ENCODE peak calls at places on chromosomes 6 and 20, in six cellular contexts. Z, Q, K, Y, L and U are unnamed samples.

GRCh38 chr6:44074383-44075136 is 52.7 kb downstream of the MRPL14 start:
- DNase-seq in Z (peak; percentile 79), Y (peak; percentile 82), Q (peak; percentile 79), K (peak; percentile 70), L (peak; percentile 64), U (peak; percentile 79)

GRCh38 chr20:3275966-3276365 is 37.0 kb upstream of the SLC4A11 start:
- DNase-seq in Z (no peak), Q (no peak), Y (no peak), L (no peak), K (no peak), U (no peak)

GRCh38 chr6:29864037-29864795 is 36.6 kb downstream of the HLA-G start:
- DNase-seq in Y (no peak), L (no peak), K (no peak), Z (no peak), Q (no peak), U (no peak)

GRCh38 chr20:34705383-34706021 is 1.4 kb downstream of the TP53INP2 start:
- DNase-seq in K (no peak), L (peak; percentile 67), Y (peak; percentile 68), Z (peak; percentile 83), Q (no peak), U (peak; percentile 32)

GRCh38 chr6:25635886-25636317 is 16.1 kb upstream of the SCGN start:
- DNase-seq in Z (no peak), Y (no peak), L (peak; percentile 33), Q (no peak), K (no peak), U (no peak)

GRCh38 chr6:3190056-3190455 is 32.7 kb upstream of the TUBB2A start:
- DNase-seq in Y (no peak), L (no peak), K (no peak), Q (no peak), Z (no peak), U (no peak)

GRCh38 chr20:40687384-40688128 is 1.5 kb downstream of the MAFB start:
- DNase-seq in Q (no peak), K (no peak), Z (peak; percentile 55), L (no peak), Y (peak; percentile 77), U (peak; percentile 55)

GRCh38 chr6:129635396-129636164 is 74.4 kb downstream of the ARHGAP18 start:
- DNase-seq in Z (no peak), L (no peak), Y (peak; percentile 26), K (no peak), Q (no peak), U (no peak)

GRCh38 chr6:109979033-109979921 is 1.2 kb downstream of the GPR6 start:
- DNase-seq in Y (no peak), Z (no peak), K (no peak), Q (no peak), L (no peak), U (no peak)

GRCh38 chr6:158536891-158537798 is 22.7 kb upstream of the TMEM181 start:
- DNase-seq in Y (peak; percentile 50), Q (no peak), Z (peak; percentile 50), K (no peak), L (peak; percentile 19), U (no peak)

GRCh38 chr6:47772993-47773392 is 8.8 kb upstream of the OPN5 start:
- DNase-seq in L (no peak), Y (no peak), K (no peak), Z (no peak), Q (no peak), U (no peak)

GRCh38 chr6:46796842-46797241 is 3.7 kb downstream of the MEP1A start:
- DNase-seq in Q (no peak), Y (peak; percentile 39), K (no peak), L (no peak), Z (peak; percentile 34), U (no peak)

GRCh38 chr6:151059612-151060095 is 180.1 kb upstream of the AKAP12 start:
- DNase-seq in L (no peak), Y (peak; percentile 43), Z (no peak), Q (no peak), K (no peak), U (no peak)

GRCh38 chr20:13510837-13511488 is 127.8 kb downstream of the TASP1 start:
- DNase-seq in Z (no peak), K (no peak), L (no peak), Q (no peak), Y (no peak), U (peak; percentile 16)

GRCh38 chr6:42136508-42137191 is 5.8 kb downstream of the C6orf132 start:
- DNase-seq in Z (peak; percentile 87), Q (peak; percentile 64), L (peak; percentile 40), K (no peak), Y (peak; percentile 53), U (no peak)

GRCh38 chr20:25006431-25007167 is 14.0 kb upstream of the APMAP start:
- DNase-seq in Y (no peak), L (no peak), Q (no peak), K (no peak), Z (no peak), U (no peak)

GRCh38 chr6:155224031-155224451 is 39.8 kb upstream of the CLDN20 start:
- DNase-seq in Z (peak; percentile 20), Y (peak; percentile 90), Q (peak; percentile 69), L (no peak), K (peak; percentile 20), U (no peak)

GRCh38 chr20:62459488-62459887 is 16.3 kb downstream of the GATA5 start:
- DNase-seq in Q (no peak), L (no peak), K (no peak), Z (no peak), Y (no peak), U (no peak)

GRCh38 chr6:96015791-96016776 is at the start of gene FUT9:
- DNase-seq in Q (no peak), Z (no peak), L (no peak), K (no peak), Y (no peak), U (no peak)

GRCh38 chr6:43455034-43455747 is at the start of gene DLK2:
- DNase-seq in Z (peak; percentile 36), Q (peak; percentile 28), K (no peak), Y (no peak), L (peak; percentile 11), U (no peak)

GRCh38 chr6:125302840-125303511 is 1.2 kb upstream of the HDDC2 start:
- DNase-seq in K (no peak), Z (no peak), Q (no peak), Y (no peak), L (no peak), U (no peak)

GRCh38 chr20:61303675-61304074 is 51.6 kb downstream of the CDH4 start:
- DNase-seq in L (no peak), Q (no peak), K (no peak), Z (no peak), Y (no peak), U (peak; percentile 60)

GRCh38 chr6:167105060-167105459 is 17.8 kb upstream of the CCR6 start:
- DNase-seq in Z (no peak), Q (no peak), Y (no peak), K (no peak), L (no peak), U (no peak)

GRCh38 chr20:62776035-62776691 is 20.1 kb upstream of the MRGBP start:
- DNase-seq in Y (no peak), Z (no peak), Q (no peak), L (no peak), K (no peak), U (no peak)

GRCh38 chr6:101747711-101748110 is 354.2 kb downstream of the GRIK2 start:
- DNase-seq in Q (no peak), Y (no peak), Z (no peak), K (no peak), L (no peak), U (no peak)

GRCh38 chr20:51481311-51481997 is 61.1 kb downstream of the NFATC2 start:
- DNase-seq in Y (no peak), K (no peak), Z (no peak), L (no peak), Q (peak; percentile 69), U (no peak)

GRCh38 chr20:37295595-37295994 is 6.1 kb downstream of the MANBAL start:
- DNase-seq in Q (no peak), K (no peak), Y (peak; percentile 85), L (no peak), Z (no peak), U (no peak)

GRCh38 chr6:135759831-135760230 is 91.7 kb upstream of the PDE7B start:
- DNase-seq in K (no peak), Z (no peak), Q (no peak), Y (no peak), L (no peak), U (no peak)

GRCh38 chr6:146905313-146905712 is 298.9 kb upstream of the STXBP5 start:
- DNase-seq in K (no peak), Q (no peak), Z (peak; percentile 32), Y (peak; percentile 90), L (no peak), U (peak; percentile 39)

GRCh38 chr6:85920782-85921181 is 278.1 kb upstream of the SYNCRIP start:
- DNase-seq in Z (no peak), K (no peak), L (no peak), Q (no peak), Y (peak; percentile 55), U (no peak)

GRCh38 chr6:41719796-41720620 is 15.4 kb downstream of the TFEB start:
- DNase-seq in Y (no peak), K (no peak), L (peak; percentile 10), Q (no peak), Z (no peak), U (no peak)

GRCh38 chr20:17557675-17558006 is 12.2 kb upstream of the DSTN start:
- DNase-seq in Y (peak; percentile 58), L (peak; percentile 37), Q (no peak), K (no peak), Z (peak; percentile 71), U (peak; percentile 66)

GRCh38 chr6:5214570-5215052 is 46.1 kb downstream of the LYRM4 start:
- DNase-seq in L (peak; percentile 18), Q (peak; percentile 27), K (no peak), Z (no peak), Y (peak; percentile 38), U (no peak)

GRCh38 chr6:23003671-23004598 is 434.6 kb downstream of the HDGFL1 start:
- DNase-seq in Y (no peak), L (no peak), K (no peak), Z (no peak), Q (no peak), U (no peak)

GRCh38 chr20:8400461-8400860 is 268.4 kb downstream of the PLCB1 start:
- DNase-seq in Y (no peak), Z (no peak), L (no peak), Q (no peak), K (no peak), U (no peak)